ENCODE peak calls at places on chromosomes 12 and 14, in four cellular contexts. E, F, T and B are unnamed samples.

GRCh38 chr14:90294872-90295271 is 36.9 kb downstream of the NRDE2 start:
- DNase-seq in E (no peak), F (no peak), T (no peak), B (no peak)

GRCh38 chr12:93653712-93654111 is 23.5 kb upstream of the CRADD start:
- DNase-seq in E (no peak), F (no peak), T (no peak), B (no peak)

GRCh38 chr14:53881161-53881846 is 75.3 kb downstream of the BMP4 start:
- DNase-seq in E (no peak), F (no peak), T (peak), B (no peak)

GRCh38 chr14:72699852-72700257 is 194.0 kb downstream of the DPF3 start:
- DNase-seq in E (no peak), F (no peak), T (peak), B (no peak)

GRCh38 chr14:68270342-68270741 is 450.8 kb downstream of the RAD51B start:
- DNase-seq in E (no peak), F (no peak), T (no peak), B (no peak)

GRCh38 chr14:69619007-69619406 is 7.6 kb downstream of the SUSD6 start:
- DNase-seq in E (no peak), F (no peak), T (no peak), B (no peak)

GRCh38 chr12:86777335-86777734 is 521.1 kb upstream of the MGAT4C start:
- DNase-seq in E (no peak), F (no peak), T (no peak), B (no peak)

GRCh38 chr14:36313898-36314297 is 6.5 kb downstream of the MBIP start:
- DNase-seq in E (no peak), F (no peak), T (no peak), B (no peak)

GRCh38 chr14:70022771-70023445 is 143.7 kb downstream of the SMOC1 start:
- DNase-seq in E (no peak), F (no peak), T (no peak), B (no peak)

GRCh38 chr14:92680781-92681650 is 67.4 kb downstream of the LGMN start:
- DNase-seq in E (peak), F (peak), T (peak), B (peak)

GRCh38 chr12:3085341-3086125 is 8.4 kb downstream of the TSPAN9 start:
- DNase-seq in E (no peak), F (no peak), T (no peak), B (no peak)

GRCh38 chr12:2583642-2584041 is 211.1 kb upstream of the FKBP4 start:
- DNase-seq in E (no peak), F (no peak), T (no peak), B (no peak)

GRCh38 chr14:51039285-51039684 is 55.6 kb downstream of the TRIM9 start:
- DNase-seq in E (no peak), F (no peak), T (no peak), B (no peak)

DNA sequence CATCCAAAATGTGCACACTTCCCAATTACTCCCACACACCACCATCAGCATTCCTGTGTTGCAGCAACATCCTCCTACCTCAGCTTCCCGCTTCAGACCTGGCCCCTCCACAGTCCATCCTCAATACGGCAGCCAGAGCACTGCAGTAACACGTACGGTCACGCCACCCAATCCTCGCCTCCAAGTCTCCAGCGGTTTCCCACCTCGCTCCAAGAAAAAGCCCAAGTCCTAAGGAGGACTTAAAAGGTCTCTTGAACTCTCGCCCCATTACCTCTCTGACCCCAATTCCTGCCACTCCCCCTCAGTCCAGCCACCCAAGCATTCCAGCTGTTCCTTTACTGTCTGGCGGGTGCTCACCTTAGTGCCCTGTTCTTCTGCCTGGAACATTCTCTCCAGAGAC is 12.0 kb downstream of the FBXO21 start:
- DNase-seq in E (no peak), F (no peak), T (no peak), B (no peak)
- TF ChIP-seq CTCF in E (no peak), F (no peak), T (no peak), B (no peak)

GRCh38 chr12:51676875-51677274 is 85.8 kb downstream of the SCN8A start:
- DNase-seq in E (no peak), F (no peak), T (no peak), B (no peak)

GRCh38 chr12:51672334-51672733 is 81.3 kb downstream of the SCN8A start:
- DNase-seq in E (no peak), F (no peak), T (no peak), B (no peak)

GRCh38 chr12:51683763-51684357 is 92.8 kb downstream of the SCN8A start:
- DNase-seq in E (no peak), F (no peak), T (peak), B (no peak)

GRCh38 chr12:51675062-51675803 is 84.2 kb downstream of the SCN8A start:
- DNase-seq in E (no peak), F (no peak), T (no peak), B (no peak)

DNA sequence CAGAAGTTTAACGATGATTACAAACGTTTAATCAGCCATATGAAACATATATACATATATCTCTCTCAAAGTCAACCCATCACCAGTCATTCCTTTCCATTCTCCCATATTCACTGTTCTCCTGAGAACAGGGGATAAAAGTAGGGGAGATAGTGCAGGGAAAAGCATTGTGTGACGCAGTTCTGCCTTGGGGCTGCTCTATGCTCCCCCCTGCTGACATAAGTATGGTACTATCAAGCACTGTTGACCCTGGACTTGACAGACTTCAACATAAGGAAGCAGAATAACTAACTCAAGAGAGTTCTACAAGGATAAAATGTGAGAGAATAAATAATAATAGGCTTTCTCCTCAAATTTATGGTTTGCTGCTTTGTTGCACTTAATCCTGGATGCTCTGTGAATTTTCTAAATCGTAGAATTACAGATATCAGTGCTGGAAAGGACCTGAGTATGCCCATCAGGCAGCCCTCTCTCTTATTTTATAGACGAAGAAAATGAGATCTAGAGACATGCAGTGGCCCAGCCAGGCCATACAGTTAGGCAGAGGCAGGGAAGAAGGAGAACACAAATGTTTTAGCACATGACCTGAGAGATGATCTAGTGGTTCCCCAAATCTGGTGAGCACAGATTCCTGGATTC is 87.2 kb downstream of the SCN8A start:
- DNase-seq in E (peak), F (peak), T (peak), B (peak)
- TF ChIP-seq CTCF in E (peak), F (peak), T (peak), B (peak)

GRCh38 chr12:95203477-95203843 is 13.8 kb downstream of the FGD6 start:
- DNase-seq in E (no peak), F (no peak), T (no peak), B (no peak)
- TF ChIP-seq CTCF in E (no peak), F (no peak), T (no peak), B (no peak)

GRCh38 chr12:77204055-77204454 is 138.7 kb upstream of the E2F7 start:
- DNase-seq in E (no peak), F (no peak), T (no peak), B (no peak)
- TF ChIP-seq CTCF in E (peak), F (no peak), T (no peak), B (no peak)